ENCODE peak calls at places on chromosomes 7 and 10, in four cellular contexts. X, L, H and R are unnamed samples.

GRCh38 chr7:24504871-24505270 is 68.4 kb upstream of the PALS2 start:
- DNase-seq in H (no peak), L (no peak), X (no peak), R (no peak)

GRCh38 chr10:66880826-66881225 is 45.0 kb upstream of the LRRTM3 start:
- DNase-seq in X (no peak), H (no peak), L (no peak), R (no peak)

GRCh38 chr10:72097448-72098300 is 9.3 kb upstream of the SPOCK2 start:
- DNase-seq in L (no peak), H (peak), X (peak), R (no peak)

GRCh38 chr10:905503-905902 is 26.0 kb downstream of the LARP4B start:
- DNase-seq in H (no peak), X (no peak), L (no peak), R (no peak)

GRCh38 chr10:22317121-22317370 is 858 bp downstream of the COMMD3 start:
- DNase-seq in X (no peak), H (no peak), L (no peak), R (no peak)

GRCh38 chr7:5041047-5041446 is 4.6 kb upstream of the RBAK start:
- DNase-seq in X (no peak), L (no peak), H (no peak), R (no peak)

GRCh38 chr7:149369497-149369896 is 91.4 kb downstream of the ZNF777 start:
- DNase-seq in X (no peak), H (no peak), L (no peak), R (no peak)

GRCh38 chr10:20489961-20490360 is 407.1 kb downstream of the NEBL start:
- DNase-seq in X (no peak), L (no peak), H (no peak), R (no peak)

GRCh38 chr7:39838326-39838725 is 111.7 kb upstream of the CDK13 start:
- DNase-seq in H (peak), X (no peak), L (no peak), R (no peak)

GRCh38 chr10:17006631-17007161 is 122.9 kb downstream of the CUBN start:
- DNase-seq in H (peak), X (no peak), L (no peak), R (no peak)

GRCh38 chr7:100886936-100887185 is 2.7 kb downstream of the UFSP1 start:
- DNase-seq in L (no peak), X (no peak), H (no peak), R (peak)

GRCh38 chr10:5064656-5065055 is 29.6 kb upstream of the AKR1C3 start:
- DNase-seq in L (no peak), H (peak), X (no peak), R (no peak)

GRCh38 chr10:132817701-132818211 is 31.8 kb upstream of the NKX6-2 start:
- DNase-seq in L (no peak), X (no peak), H (no peak), R (peak)

GRCh38 chr10:29881336-29881751 is 178.0 kb downstream of the JCAD start:
- DNase-seq in H (no peak), X (no peak), L (no peak), R (no peak)

GRCh38 chr7:4745971-4746919 is 29.2 kb upstream of the AP5Z1 start:
- DNase-seq in H (peak), L (peak), X (peak), R (no peak)

GRCh38 chr7:81297317-81297716 is 378.5 kb upstream of the SEMA3C start:
- DNase-seq in X (no peak), H (no peak), L (no peak), R (no peak)

GRCh38 chr10:87771871-87772500 is 46.0 kb downstream of the ATAD1 start:
- DNase-seq in L (no peak), X (peak), H (peak), R (peak)

GRCh38 chr7:114979388-114979787 is 57.5 kb downstream of the MDFIC start:
- DNase-seq in H (peak), X (no peak), L (no peak), R (no peak)

GRCh38 chr7:150945853-150946825 is 32.0 kb downstream of the KCNH2 start:
- DNase-seq in L (no peak), X (no peak), H (no peak), R (peak)

GRCh38 chr7:92246363-92247101 is 758 bp downstream of the ANKIB1 start:
- DNase-seq in H (peak), L (no peak), X (peak), R (peak)

GRCh38 chr7:159195926-159196325 is 51.3 kb upstream of the VIPR2 start:
- DNase-seq in H (no peak), L (no peak), X (no peak), R (no peak)

GRCh38 chr7:114889646-114890285 is 32.1 kb upstream of the MDFIC start:
- DNase-seq in H (peak), X (peak), L (no peak), R (no peak)

GRCh38 chr10:5184987-5185386 is at the start of gene AKR1C8:
- DNase-seq in L (no peak), X (no peak), H (no peak), R (no peak)

GRCh38 chr7:16063241-16063640 is 358.1 kb downstream of the CRPPA start:
- DNase-seq in X (no peak), L (no peak), H (no peak), R (no peak)

GRCh38 chr7:103966593-103967277 is 22.7 kb downstream of the RELN start:
- DNase-seq in L (no peak), H (no peak), X (no peak), R (no peak)

GRCh38 chr7:7830122-7830878 is 111.9 kb upstream of the RPA3 start:
- DNase-seq in L (no peak), H (no peak), X (no peak), R (no peak)

GRCh38 chr7:65798111-65799075 is 74.5 kb upstream of the VKORC1L1 start:
- DNase-seq in X (no peak), H (peak), L (peak), R (no peak)

GRCh38 chr7:44279286-44279685 is 46.1 kb downstream of the CAMK2B start:
- DNase-seq in L (no peak), X (no peak), H (no peak), R (peak)

GRCh38 chr7:7157887-7158271 is 24.5 kb upstream of the C1GALT1 start:
- DNase-seq in H (peak), L (no peak), X (no peak), R (no peak)

GRCh38 chr7:154795437-154795836 is 207.5 kb downstream of the PAXIP1 start:
- DNase-seq in X (no peak), H (no peak), L (no peak), R (no peak)

GRCh38 chr10:666237-667012 is 23.0 kb downstream of the DIP2C start:
- DNase-seq in H (no peak), X (no peak), L (no peak), R (no peak)

GRCh38 chr7:151218170-151218569 is 7.9 kb upstream of the H2BK1 start:
- DNase-seq in H (no peak), X (no peak), L (no peak), R (no peak)

GRCh38 chr10:97048649-97049427 is 136.9 kb downstream of the SLIT1 start:
- DNase-seq in H (no peak), X (no peak), L (no peak), R (no peak)

GRCh38 chr10:71578069-71578468 is 141.5 kb downstream of the C10orf105 start:
- DNase-seq in L (no peak), H (no peak), X (no peak), R (no peak)

GRCh38 chr10:132232553-132232949 is 45.8 kb downstream of the DPYSL4 start:
- DNase-seq in X (no peak), H (no peak), L (no peak), R (no peak)

GRCh38 chr7:158572000-158572828 is 15.4 kb downstream of the PTPRN2 start:
- DNase-seq in X (peak), H (no peak), L (no peak), R (peak)

GRCh38 chr7:32479574-32480200 is 10.5 kb downstream of the LSM5 start:
- DNase-seq in H (peak), X (peak), L (no peak), R (peak)

DNA sequence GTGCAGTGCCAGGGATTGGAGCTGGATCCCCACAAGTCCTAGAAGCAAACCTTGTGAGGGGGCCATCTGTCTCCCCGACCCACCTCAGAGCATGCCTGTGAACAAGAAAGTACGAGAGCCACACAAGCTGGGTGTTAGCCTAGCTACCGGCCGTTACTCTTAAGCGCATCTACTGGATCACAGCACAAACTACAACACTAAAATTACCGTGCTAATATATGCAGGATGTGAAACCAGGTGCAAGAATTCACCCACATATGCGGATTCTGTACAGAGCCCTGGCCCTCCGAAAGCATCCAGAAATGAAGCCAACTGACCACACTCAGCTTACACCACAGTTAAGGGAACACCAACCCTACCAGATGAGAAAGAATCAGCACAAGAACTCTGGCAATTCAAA is 16.0 kb upstream of the PRSS1 start:
- DNase-seq in H (no peak), L (no peak), X (no peak), R (no peak)
- TF ChIP-seq RCOR1 in H (no peak), L (no peak), X (no peak), R (no peak)

GRCh38 chr7:17530249-17530648 is 231.8 kb downstream of the AHR start:
- DNase-seq in L (no peak), X (no peak), H (peak), R (no peak)

GRCh38 chr7:17528636-17529035 is 230.2 kb downstream of the AHR start:
- DNase-seq in L (no peak), H (peak), X (no peak), R (no peak)

GRCh38 chr7:17534348-17534747 is 235.9 kb downstream of the AHR start:
- DNase-seq in H (no peak), X (no peak), L (no peak), R (no peak)

GRCh38 chr7:17532861-17533404 is 234.5 kb downstream of the AHR start:
- DNase-seq in H (peak), X (peak), L (no peak), R (no peak)

DNA sequence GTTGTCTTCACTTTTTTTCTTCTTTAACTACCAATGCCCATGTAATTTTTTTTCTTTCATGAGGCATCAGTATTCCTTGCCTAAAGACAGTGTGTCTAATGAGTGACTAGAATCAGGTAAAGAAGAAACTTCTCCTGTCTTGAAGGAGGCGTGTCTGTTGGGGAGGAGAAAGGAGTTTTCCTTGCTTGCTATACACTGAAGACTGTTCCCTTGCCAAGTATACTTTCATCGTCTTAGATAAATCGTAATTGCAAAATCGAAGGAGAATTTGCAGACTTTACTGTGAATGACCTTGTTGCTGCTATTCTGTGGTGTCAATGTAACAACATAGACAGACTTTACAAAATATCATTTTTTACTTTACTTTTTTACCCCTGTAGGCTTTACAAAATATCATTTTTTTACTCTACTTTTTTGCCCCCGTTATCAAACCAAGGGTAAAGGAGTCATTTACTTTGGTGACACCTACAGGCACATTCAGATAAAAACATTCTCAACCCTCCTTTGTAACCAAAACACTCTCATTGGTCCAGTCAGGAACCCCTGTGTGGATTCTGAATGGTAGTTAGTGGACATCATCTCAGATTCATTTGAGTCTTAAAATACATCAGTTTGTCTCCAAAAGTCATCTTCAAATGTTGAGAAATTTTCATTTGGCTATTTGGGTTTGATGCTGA is 232.4 kb downstream of the AHR start:
- DNase-seq in X (no peak), L (peak), H (peak), R (no peak)
- TF ChIP-seq RCOR1 in X (no peak), L (no peak), H (no peak), R (no peak)

GRCh38 chr7:132106491-132106890 is 469.8 kb downstream of the PLXNA4 start:
- DNase-seq in H (no peak), X (no peak), L (no peak), R (no peak)
- TF ChIP-seq RCOR1 in H (no peak), X (no peak), L (no peak), R (no peak)

DNA sequence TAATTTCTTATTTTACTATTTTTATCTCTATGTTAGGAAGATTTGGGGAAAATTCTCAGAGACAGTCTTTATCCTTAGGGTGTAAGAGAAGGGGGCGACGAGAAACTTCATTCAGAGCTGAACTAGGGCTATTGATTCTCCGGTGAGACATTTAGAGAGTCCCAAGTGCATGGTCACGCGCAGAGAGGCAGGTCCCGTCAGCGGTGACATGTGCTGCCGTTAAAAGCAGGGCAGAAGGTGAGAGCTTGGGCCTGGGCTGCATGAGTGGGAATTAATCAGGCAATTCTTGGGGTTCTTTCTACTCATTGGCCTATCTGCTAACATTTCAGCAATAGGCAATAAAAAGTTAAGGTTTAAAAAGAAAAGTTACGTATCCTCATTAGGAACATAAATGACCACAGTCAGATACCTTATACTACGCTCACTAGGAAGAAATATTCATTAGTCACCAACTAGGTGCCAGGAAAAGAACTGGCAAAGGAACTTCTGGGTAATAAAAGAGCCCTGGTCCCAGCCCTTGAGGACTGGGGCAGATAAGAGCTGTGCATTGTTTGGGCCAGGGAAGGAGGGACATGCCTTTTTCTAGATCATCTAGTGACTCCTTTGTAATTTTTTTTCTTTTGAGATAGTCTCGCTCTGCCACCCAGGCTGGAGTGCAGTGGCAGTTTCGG is 21.2 kb downstream of the PRKCQ start:
- DNase-seq in X (no peak), H (no peak), L (no peak), R (no peak)
- TF ChIP-seq RCOR1 in X (no peak), H (no peak), L (no peak), R (no peak)

DNA sequence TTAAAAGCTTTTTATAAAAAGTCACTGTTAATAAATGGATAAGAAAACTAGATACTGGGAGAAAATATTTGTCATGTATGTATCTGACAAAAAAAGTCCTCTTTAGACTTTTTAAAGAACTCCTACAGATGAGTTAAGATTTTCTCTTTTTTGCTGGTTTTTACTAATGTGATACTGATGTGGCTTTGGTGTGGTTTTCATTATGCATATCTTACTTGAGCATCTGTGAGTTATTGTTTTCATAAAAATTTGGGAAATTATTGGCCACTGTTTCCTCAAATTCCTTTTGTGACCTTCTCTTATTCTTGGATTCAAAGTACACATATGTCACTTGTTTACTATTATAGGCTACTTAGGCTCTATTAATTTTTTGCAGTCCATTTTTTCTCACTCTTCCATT is 88.9 kb downstream of the PPP1R9A start:
- DNase-seq in H (no peak), L (no peak), X (no peak), R (no peak)
- TF ChIP-seq RCOR1 in H (no peak), L (no peak), X (no peak), R (no peak)